ENCODE peak calls at places on chromosomes 13 and 19, in six cellular contexts. J is frontal cortex; D is GM04503; X is stimulated activated CD8-positive, alpha-beta memory T cell treated with anti-CD3 and anti-CD28 coated beads, Interleukin-7, amount 100 ng/mL, for 1 hour; Y is stimulated activated CD4-positive, alpha-beta T cell treated with anti-CD3 and anti-CD28 coated beads, Interleukin-2, amount 100 ng/mL, for 24 hours; A is AG04449. K is an unnamed sample.

GRCh38 chr19:45568732-45569131 is 15.9 kb downstream of the OPA3 start:
- DNase-seq in D (peak; percentile 55), Y (no peak), X (no peak), J (no peak), A (no peak), K (no peak)

GRCh38 chr19:7637374-7638256 is 705 bp downstream of the STXBP2 start:
- DNase-seq in A (no peak), J (no peak), X (no peak), D (no peak), Y (peak; percentile 25), K (peak; percentile 47)

GRCh38 chr13:101025925-101026324 is 351.3 kb upstream of the TMTC4 start:
- DNase-seq in X (no peak), A (no peak), D (no peak), J (no peak), Y (no peak), K (no peak)

GRCh38 chr19:30450101-30450500 is 77.9 kb downstream of the ZNF536 start:
- DNase-seq in J (peak; percentile 60), A (no peak), Y (no peak), D (peak; percentile 20), X (no peak), K (no peak)

GRCh38 chr13:44230071-44230470 is 143.6 kb upstream of the SERP2 start:
- DNase-seq in X (no peak), D (no peak), Y (no peak), J (no peak), A (no peak), K (no peak)

GRCh38 chr19:11849264-11849615 is 714 bp downstream of the ZNF439 start:
- DNase-seq in D (no peak), J (no peak), A (no peak), Y (no peak), X (no peak), K (no peak)

GRCh38 chr13:33079960-33080359 is 63.7 kb downstream of the KL start:
- DNase-seq in A (no peak), D (no peak), J (no peak), X (no peak), Y (no peak), K (no peak)

GRCh38 chr19:46728693-46729339 is 11.9 kb upstream of the PRKD2 start:
- DNase-seq in J (peak; percentile 90), A (no peak), D (no peak), Y (peak; percentile 84), X (peak; percentile 65), K (peak; percentile 80)

GRCh38 chr13:97540696-97541095 is 106.7 kb downstream of the RAP2A start:
- DNase-seq in J (no peak), X (no peak), Y (no peak), D (no peak), A (no peak), K (no peak)

GRCh38 chr19:29956855-29957254 is 14.8 kb downstream of the URI1 start:
- DNase-seq in A (no peak), Y (no peak), X (no peak), D (no peak), J (no peak), K (no peak)

GRCh38 chr13:75442736-75443234 is 39.2 kb downstream of the TBC1D4 start:
- DNase-seq in D (no peak), X (no peak), A (no peak), J (no peak), Y (no peak), K (no peak)